ENCODE peak calls at places on chromosomes 5 and 9, in nine cellular contexts. C is AML-193; U is T follicular helper cell; K is BE2C; I is activated CD8-positive, alpha-beta T cell treated with anti-CD3 and anti-CD28 coated beads for 36 hours; V is dermis blood vessel endothelial cell; N is endothelial cell of umbilical vein; W is T-helper 1 cell; P is T47D. T is an unnamed sample.

GRCh38 chr5:10676224-10676623 is 84.8 kb downstream of the DAP start:
- DNase-seq in C (no peak), N (no peak), V (no peak), P (no peak), U (no peak), K (peak; percentile 68), I (no peak), W (no peak), T (no peak)

GRCh38 chr5:10364186-10364689 is 10.7 kb downstream of the MARCHF6 start:
- DNase-seq in K (no peak), W (no peak), C (peak; percentile 43), I (no peak), N (no peak), V (peak; percentile 7), U (no peak), P (peak; percentile 63), T (no peak)

GRCh38 chr5:146409081-146409671 is 38.0 kb upstream of the TCERG1 start:
- DNase-seq in V (peak; percentile 3), K (no peak), U (no peak), P (peak; percentile 72), W (no peak), I (no peak), N (no peak), C (no peak), T (no peak)

GRCh38 chr9:13295556-13295955 is 16.1 kb upstream of the MPDZ start:
- DNase-seq in U (no peak), N (no peak), P (no peak), W (no peak), V (no peak), C (no peak), I (no peak), K (no peak), T (no peak)

GRCh38 chr5:150659360-150660107 is 1.5 kb upstream of the MYOZ3 start:
- DNase-seq in U (no peak), W (no peak), K (no peak), P (no peak), V (no peak), C (no peak), N (no peak), I (no peak), T (no peak)

GRCh38 chr5:161685461-161685860 is at the start of gene GABRA6:
- DNase-seq in C (no peak), U (no peak), V (no peak), K (no peak), W (no peak), N (no peak), I (no peak), P (no peak), T (no peak)

GRCh38 chr5:7869474-7870136 is 657 bp downstream of the MTRR start:
- DNase-seq in K (no peak), N (peak; percentile 30), W (peak; percentile 21), I (peak; percentile 57), U (no peak), C (no peak), V (peak; percentile 26), P (no peak), T (no peak)

GRCh38 chr5:137613554-137614265 is 114.6 kb upstream of the SPOCK1 start:
- DNase-seq in U (no peak), P (no peak), C (peak; percentile 90), W (no peak), I (peak; percentile 28), V (no peak), N (no peak), K (no peak), T (no peak)

GRCh38 chr9:38224941-38225340 is 155.9 kb upstream of the SHB start:
- DNase-seq in N (no peak), V (no peak), W (no peak), P (no peak), K (no peak), U (no peak), I (no peak), C (no peak), T (no peak)

GRCh38 chr5:116806879-116807278 is 232.3 kb upstream of the SEMA6A start:
- DNase-seq in V (no peak), I (no peak), N (no peak), P (no peak), C (no peak), U (no peak), W (no peak), K (no peak), T (no peak)

GRCh38 chr5:79736528-79737514 is 47.2 kb downstream of the CMYA5 start:
- DNase-seq in W (no peak), U (no peak), V (no peak), C (peak; percentile 35), N (no peak), I (peak; percentile 34), P (no peak), K (no peak), T (no peak)

GRCh38 chr5:75617746-75618352 is 6.6 kb downstream of the ANKDD1B start:
- DNase-seq in N (no peak), V (no peak), W (no peak), I (no peak), K (no peak), U (no peak), C (no peak), P (no peak), T (no peak)